ENCODE peak calls at places on chromosomes 16 and 17, in five cellular contexts. U is prostate gland, M is left lung, J is thyroid gland, O is ovary. V is an unnamed sample.

GRCh38 chr16:67244387-67245188 is 2.7 kb downstream of the FHOD1 start:
- DNase-seq in U (no peak), M (peak; percentile 90), J (peak; percentile 26), O (no peak), V (no peak)

GRCh38 chr17:54795046-54795445 is 105.6 kb upstream of the TOM1L1 start:
- DNase-seq in U (no peak), M (no peak), J (no peak), O (no peak), V (no peak)

GRCh38 chr17:81959362-81960129 is 1.4 kb downstream of the NOTUM start:
- DNase-seq in U (peak; percentile 53), M (peak; percentile 66), J (peak; percentile 73), O (peak; percentile 47), V (peak; percentile 34)

GRCh38 chr17:55576237-55576998 is 65.2 kb upstream of the SMIM36 start:
- DNase-seq in U (no peak), M (no peak), J (no peak), O (peak; percentile 42), V (no peak)

GRCh38 chr17:76382305-76382802 is 2.1 kb upstream of the SPHK1 start:
- DNase-seq in U (peak; percentile 36), M (peak; percentile 45), J (no peak), O (no peak), V (no peak)

GRCh38 chr16:69113216-69113615 is 7.8 kb downstream of the HAS3 start:
- DNase-seq in U (no peak), M (peak; percentile 18), J (no peak), O (no peak), V (no peak)

GRCh38 chr17:82915697-82916027 is 75.8 kb upstream of the ZNF750 start:
- DNase-seq in U (no peak), M (no peak), J (no peak), O (no peak), V (no peak)

GRCh38 chr16:14028207-14028606 is 42.9 kb upstream of the MRTFB start:
- DNase-seq in U (no peak), M (no peak), J (no peak), O (no peak), V (no peak)

GRCh38 chr16:1997591-1998359 is 8.0 kb downstream of the SYNGR3 start:
- DNase-seq in U (no peak), M (no peak), J (no peak), O (no peak), V (no peak)

GRCh38 chr17:49576121-49576905 is 642 bp downstream of the NXPH3 start:
- DNase-seq in U (no peak), M (no peak), J (peak; percentile 42), O (peak; percentile 67), V (peak; percentile 68)

GRCh38 chr16:12523002-12523401 is 280.7 kb downstream of the CPPED1 start:
- DNase-seq in U (no peak), M (no peak), J (no peak), O (no peak), V (no peak)

GRCh38 chr17:17494499-17495447 is 1.4 kb downstream of the RASD1 start:
- DNase-seq in U (peak; percentile 62), M (no peak), J (peak; percentile 63), O (peak; percentile 42), V (peak; percentile 48)

GRCh38 chr16:70561623-70562022 is 38.0 kb downstream of the SF3B3 start:
- DNase-seq in U (peak; percentile 91), M (peak; percentile 63), J (peak; percentile 85), O (no peak), V (peak; percentile 88)

GRCh38 chr16:10978846-10979446 is 34.6 kb downstream of the CLEC16A start:
- DNase-seq in U (no peak), M (no peak), J (no peak), O (no peak), V (no peak)

GRCh38 chr16:87897563-87898505 is 28.5 kb upstream of the SLC7A5 start:
- DNase-seq in U (no peak), M (no peak), J (no peak), O (no peak), V (peak; percentile 92)

GRCh38 chr17:81200695-81201580 is 21.8 kb downstream of the CEP131 start:
- DNase-seq in U (peak; percentile 66), M (no peak), J (no peak), O (no peak), V (peak; percentile 82)

GRCh38 chr17:34651267-34651955 is 72.0 kb downstream of the TMEM132E start:
- DNase-seq in U (no peak), M (no peak), J (no peak), O (no peak), V (peak; percentile 83)

GRCh38 chr16:70652322-70652721 is 6.0 kb downstream of the IL34 start:
- DNase-seq in U (no peak), M (no peak), J (no peak), O (no peak), V (no peak)

GRCh38 chr17:2926019-2926650 is 129.9 kb downstream of the RAP1GAP2 start:
- DNase-seq in U (no peak), M (no peak), J (peak; percentile 81), O (no peak), V (peak; percentile 59)

GRCh38 chr16:13312063-13312462 is 410.7 kb downstream of the SHISA9 start:
- DNase-seq in U (no peak), M (no peak), J (no peak), O (no peak), V (no peak)

GRCh38 chr17:2214047-2214717 is 89.4 kb downstream of the SMG6 start:
- DNase-seq in U (no peak), M (peak; percentile 62), J (no peak), O (peak; percentile 55), V (peak; percentile 64)

GRCh38 chr16:29819506-29819905 is 756 bp upstream of the MVP start:
- DNase-seq in U (no peak), M (no peak), J (no peak), O (no peak), V (no peak)

GRCh38 chr17:45018514-45019176 is 32.8 kb downstream of the DCAKD start:
- DNase-seq in U (no peak), M (no peak), J (no peak), O (peak; percentile 30), V (no peak)

GRCh38 chr17:50487213-50488096 is 8.8 kb downstream of the RSAD1 start:
- DNase-seq in U (no peak), M (no peak), J (peak; percentile 69), O (no peak), V (no peak)

GRCh38 chr16:72480926-72481325 is 309.0 kb upstream of the PMFBP1 start:
- DNase-seq in U (no peak), M (no peak), J (no peak), O (no peak), V (no peak)

GRCh38 chr16:23296994-23297393 is 5.1 kb upstream of the SCNN1B start:
- DNase-seq in U (no peak), M (no peak), J (peak; percentile 35), O (no peak), V (no peak)

GRCh38 chr17:38544839-38545209 is 60.9 kb downstream of the SRCIN1 start:
- DNase-seq in U (no peak), M (no peak), J (no peak), O (no peak), V (peak; percentile 69)

GRCh38 chr16:89308391-89309333 is 91.2 kb downstream of the ZNF778 start:
- DNase-seq in U (no peak), M (no peak), J (no peak), O (no peak), V (no peak)

GRCh38 chr16:89043636-89044393 is 49.8 kb upstream of the ACSF3 start:
- DNase-seq in U (no peak), M (no peak), J (no peak), O (no peak), V (no peak)

V was measured in G401.